ENCODE peak calls at places on chromosomes 6 and 20, in ten cellular contexts. One of them, this sample, is unnamed.

GRCh38 chr6:137926207-137926731 is 59.2 kb downstream of the TNFAIP3 start:
- DNase-seq in psoas muscle: peak; percentile 61
- DNase-seq in NCI-H82: peak; percentile 57
- DNase-seq in stimulated activated CD8-positive, alpha-beta memory T cell treated with anti-CD3 and anti-CD28 coated beads, Interleukin-7, amount 100 ng/mL, for 4 hours: no peak
- DNase-seq in fibroblast of the conjunctiva: peak; percentile 23
- DNase-seq in NCI-H226: peak; percentile 88
- DNase-seq in T-helper 22 cell: no peak
- DNase-seq in NCI-H2081: no peak
- DNase-seq in mesendoderm: peak; percentile 93
- DNase-seq in cardiac fibroblast: peak; percentile 70
- DNase-seq in this sample: no peak

GRCh38 chr6:145508107-145508506 is 227.2 kb downstream of the EPM2A start:
- DNase-seq in psoas muscle: no peak
- DNase-seq in NCI-H82: no peak
- DNase-seq in stimulated activated CD8-positive, alpha-beta memory T cell treated with anti-CD3 and anti-CD28 coated beads, Interleukin-7, amount 100 ng/mL, for 4 hours: no peak
- DNase-seq in fibroblast of the conjunctiva: no peak
- DNase-seq in NCI-H226: peak; percentile 26
- DNase-seq in T-helper 22 cell: no peak
- DNase-seq in NCI-H2081: no peak
- DNase-seq in mesendoderm: peak; percentile 78
- DNase-seq in cardiac fibroblast: peak; percentile 2
- DNase-seq in this sample: no peak

GRCh38 chr6:154386848-154387717 is 30.5 kb upstream of the IPCEF1 start:
- DNase-seq in psoas muscle: no peak
- DNase-seq in NCI-H82: no peak
- DNase-seq in stimulated activated CD8-positive, alpha-beta memory T cell treated with anti-CD3 and anti-CD28 coated beads, Interleukin-7, amount 100 ng/mL, for 4 hours: no peak
- DNase-seq in fibroblast of the conjunctiva: peak; percentile 67
- DNase-seq in NCI-H226: peak; percentile 88
- DNase-seq in T-helper 22 cell: no peak
- DNase-seq in NCI-H2081: no peak
- DNase-seq in mesendoderm: no peak
- DNase-seq in cardiac fibroblast: peak; percentile 88
- DNase-seq in this sample: peak; percentile 81

GRCh38 chr20:54475334-54476287 is at the start of gene DOK5:
- DNase-seq in psoas muscle: peak; percentile 72
- DNase-seq in NCI-H82: peak; percentile 25
- DNase-seq in stimulated activated CD8-positive, alpha-beta memory T cell treated with anti-CD3 and anti-CD28 coated beads, Interleukin-7, amount 100 ng/mL, for 4 hours: no peak
- DNase-seq in fibroblast of the conjunctiva: peak; percentile 29
- DNase-seq in NCI-H226: peak; percentile 71
- DNase-seq in T-helper 22 cell: no peak
- DNase-seq in NCI-H2081: no peak
- DNase-seq in mesendoderm: peak; percentile 71
- DNase-seq in cardiac fibroblast: peak; percentile 38
- DNase-seq in this sample: no peak

GRCh38 chr6:146912730-146913680 is 291.2 kb upstream of the STXBP5 start:
- DNase-seq in psoas muscle: no peak
- DNase-seq in NCI-H82: no peak
- DNase-seq in stimulated activated CD8-positive, alpha-beta memory T cell treated with anti-CD3 and anti-CD28 coated beads, Interleukin-7, amount 100 ng/mL, for 4 hours: no peak
- DNase-seq in fibroblast of the conjunctiva: no peak
- DNase-seq in NCI-H226: no peak
- DNase-seq in T-helper 22 cell: no peak
- DNase-seq in NCI-H2081: no peak
- DNase-seq in mesendoderm: no peak
- DNase-seq in cardiac fibroblast: peak; percentile 72
- DNase-seq in this sample: peak; percentile 7

GRCh38 chr20:58893355-58894151 is 41.0 kb downstream of the GNAS start:
- DNase-seq in psoas muscle: no peak
- DNase-seq in NCI-H82: peak; percentile 77
- DNase-seq in stimulated activated CD8-positive, alpha-beta memory T cell treated with anti-CD3 and anti-CD28 coated beads, Interleukin-7, amount 100 ng/mL, for 4 hours: no peak
- DNase-seq in fibroblast of the conjunctiva: no peak
- DNase-seq in NCI-H226: no peak
- DNase-seq in T-helper 22 cell: no peak
- DNase-seq in NCI-H2081: no peak
- DNase-seq in mesendoderm: no peak
- DNase-seq in cardiac fibroblast: peak; percentile 31
- DNase-seq in this sample: no peak

GRCh38 chr6:105258816-105259215 is 79.0 kb upstream of the POPDC3 start:
- DNase-seq in psoas muscle: no peak
- DNase-seq in NCI-H82: no peak
- DNase-seq in stimulated activated CD8-positive, alpha-beta memory T cell treated with anti-CD3 and anti-CD28 coated beads, Interleukin-7, amount 100 ng/mL, for 4 hours: no peak
- DNase-seq in fibroblast of the conjunctiva: no peak
- DNase-seq in NCI-H226: no peak
- DNase-seq in T-helper 22 cell: no peak
- DNase-seq in NCI-H2081: no peak
- DNase-seq in mesendoderm: no peak
- DNase-seq in cardiac fibroblast: no peak
- DNase-seq in this sample: no peak

GRCh38 chr20:3164043-3164762 is 4.5 kb upstream of the FASTKD5 start:
- DNase-seq in psoas muscle: no peak
- DNase-seq in NCI-H82: no peak
- DNase-seq in stimulated activated CD8-positive, alpha-beta memory T cell treated with anti-CD3 and anti-CD28 coated beads, Interleukin-7, amount 100 ng/mL, for 4 hours: no peak
- DNase-seq in fibroblast of the conjunctiva: no peak
- DNase-seq in NCI-H226: no peak
- DNase-seq in T-helper 22 cell: no peak
- DNase-seq in NCI-H2081: no peak
- DNase-seq in mesendoderm: no peak
- DNase-seq in cardiac fibroblast: no peak
- DNase-seq in this sample: no peak

GRCh38 chr6:38012573-38012972 is 193.0 kb downstream of the ZFAND3 start:
- DNase-seq in psoas muscle: no peak
- DNase-seq in NCI-H82: peak; percentile 84
- DNase-seq in stimulated activated CD8-positive, alpha-beta memory T cell treated with anti-CD3 and anti-CD28 coated beads, Interleukin-7, amount 100 ng/mL, for 4 hours: no peak
- DNase-seq in fibroblast of the conjunctiva: peak; percentile 53
- DNase-seq in NCI-H226: peak; percentile 17
- DNase-seq in T-helper 22 cell: no peak
- DNase-seq in NCI-H2081: peak; percentile 32
- DNase-seq in mesendoderm: peak; percentile 54
- DNase-seq in cardiac fibroblast: peak; percentile 72
- DNase-seq in this sample: peak; percentile 60

GRCh38 chr6:126040826-126041225 is 54.5 kb downstream of the TRMT11 start:
- DNase-seq in psoas muscle: no peak
- DNase-seq in NCI-H82: no peak
- DNase-seq in stimulated activated CD8-positive, alpha-beta memory T cell treated with anti-CD3 and anti-CD28 coated beads, Interleukin-7, amount 100 ng/mL, for 4 hours: no peak
- DNase-seq in fibroblast of the conjunctiva: no peak
- DNase-seq in NCI-H226: peak; percentile 66
- DNase-seq in T-helper 22 cell: no peak
- DNase-seq in NCI-H2081: no peak
- DNase-seq in mesendoderm: no peak
- DNase-seq in cardiac fibroblast: peak; percentile 84
- DNase-seq in this sample: peak; percentile 73

GRCh38 chr6:87291879-87292278 is 30.5 kb upstream of the SMIM8 start:
- DNase-seq in psoas muscle: no peak
- DNase-seq in NCI-H82: no peak
- DNase-seq in stimulated activated CD8-positive, alpha-beta memory T cell treated with anti-CD3 and anti-CD28 coated beads, Interleukin-7, amount 100 ng/mL, for 4 hours: no peak
- DNase-seq in fibroblast of the conjunctiva: no peak
- DNase-seq in NCI-H226: no peak
- DNase-seq in T-helper 22 cell: no peak
- DNase-seq in NCI-H2081: peak; percentile 49
- DNase-seq in mesendoderm: no peak
- DNase-seq in cardiac fibroblast: no peak
- DNase-seq in this sample: no peak

GRCh38 chr6:143605894-143606293 is 71.9 kb upstream of the PHACTR2 start:
- DNase-seq in psoas muscle: no peak
- DNase-seq in NCI-H82: no peak
- DNase-seq in stimulated activated CD8-positive, alpha-beta memory T cell treated with anti-CD3 and anti-CD28 coated beads, Interleukin-7, amount 100 ng/mL, for 4 hours: no peak
- DNase-seq in fibroblast of the conjunctiva: no peak
- DNase-seq in NCI-H226: no peak
- DNase-seq in T-helper 22 cell: no peak
- DNase-seq in NCI-H2081: no peak
- DNase-seq in mesendoderm: no peak
- DNase-seq in cardiac fibroblast: no peak
- DNase-seq in this sample: no peak

GRCh38 chr6:70537266-70537665 is 29.5 kb upstream of the SDHAF4 start:
- DNase-seq in psoas muscle: no peak
- DNase-seq in NCI-H82: no peak
- DNase-seq in stimulated activated CD8-positive, alpha-beta memory T cell treated with anti-CD3 and anti-CD28 coated beads, Interleukin-7, amount 100 ng/mL, for 4 hours: no peak
- DNase-seq in fibroblast of the conjunctiva: no peak
- DNase-seq in NCI-H226: no peak
- DNase-seq in T-helper 22 cell: no peak
- DNase-seq in NCI-H2081: no peak
- DNase-seq in mesendoderm: no peak
- DNase-seq in cardiac fibroblast: no peak
- DNase-seq in this sample: no peak

GRCh38 chr20:33075281-33075680 is 4.2 kb upstream of the BPIFB4 start:
- DNase-seq in psoas muscle: no peak
- DNase-seq in NCI-H82: no peak
- DNase-seq in stimulated activated CD8-positive, alpha-beta memory T cell treated with anti-CD3 and anti-CD28 coated beads, Interleukin-7, amount 100 ng/mL, for 4 hours: no peak
- DNase-seq in fibroblast of the conjunctiva: no peak
- DNase-seq in NCI-H226: no peak
- DNase-seq in T-helper 22 cell: no peak
- DNase-seq in NCI-H2081: no peak
- DNase-seq in mesendoderm: no peak
- DNase-seq in cardiac fibroblast: no peak
- DNase-seq in this sample: no peak

GRCh38 chr20:4989570-4989969 is 11.7 kb downstream of the SLC23A2 start:
- DNase-seq in psoas muscle: no peak
- DNase-seq in NCI-H82: peak; percentile 40
- DNase-seq in stimulated activated CD8-positive, alpha-beta memory T cell treated with anti-CD3 and anti-CD28 coated beads, Interleukin-7, amount 100 ng/mL, for 4 hours: no peak
- DNase-seq in fibroblast of the conjunctiva: no peak
- DNase-seq in NCI-H226: no peak
- DNase-seq in T-helper 22 cell: no peak
- DNase-seq in NCI-H2081: no peak
- DNase-seq in mesendoderm: no peak
- DNase-seq in cardiac fibroblast: no peak
- DNase-seq in this sample: no peak

GRCh38 chr20:12262747-12263146 is 345.1 kb downstream of the BTBD3 start:
- DNase-seq in psoas muscle: no peak
- DNase-seq in NCI-H82: no peak
- DNase-seq in stimulated activated CD8-positive, alpha-beta memory T cell treated with anti-CD3 and anti-CD28 coated beads, Interleukin-7, amount 100 ng/mL, for 4 hours: no peak
- DNase-seq in fibroblast of the conjunctiva: no peak
- DNase-seq in NCI-H226: no peak
- DNase-seq in T-helper 22 cell: no peak
- DNase-seq in NCI-H2081: no peak
- DNase-seq in mesendoderm: no peak
- DNase-seq in cardiac fibroblast: no peak
- DNase-seq in this sample: no peak

GRCh38 chr6:170222498-170223471 is 68.1 kb downstream of the DLL1 start:
- DNase-seq in psoas muscle: no peak
- DNase-seq in NCI-H82: no peak
- DNase-seq in stimulated activated CD8-positive, alpha-beta memory T cell treated with anti-CD3 and anti-CD28 coated beads, Interleukin-7, amount 100 ng/mL, for 4 hours: no peak
- DNase-seq in fibroblast of the conjunctiva: no peak
- DNase-seq in NCI-H226: no peak
- DNase-seq in T-helper 22 cell: no peak
- DNase-seq in NCI-H2081: peak; percentile 64
- DNase-seq in mesendoderm: no peak
- DNase-seq in cardiac fibroblast: no peak
- DNase-seq in this sample: no peak

GRCh38 chr6:161444464-161444863 is 170.6 kb upstream of the AGPAT4 start:
- DNase-seq in psoas muscle: peak; percentile 73
- DNase-seq in NCI-H82: peak; percentile 36
- DNase-seq in stimulated activated CD8-positive, alpha-beta memory T cell treated with anti-CD3 and anti-CD28 coated beads, Interleukin-7, amount 100 ng/mL, for 4 hours: no peak
- DNase-seq in fibroblast of the conjunctiva: no peak
- DNase-seq in NCI-H226: no peak
- DNase-seq in T-helper 22 cell: no peak
- DNase-seq in NCI-H2081: no peak
- DNase-seq in mesendoderm: peak; percentile 50
- DNase-seq in cardiac fibroblast: no peak
- DNase-seq in this sample: no peak

GRCh38 chr6:85749236-85749635 is 106.5 kb upstream of the SYNCRIP start:
- DNase-seq in psoas muscle: no peak
- DNase-seq in NCI-H82: no peak
- DNase-seq in stimulated activated CD8-positive, alpha-beta memory T cell treated with anti-CD3 and anti-CD28 coated beads, Interleukin-7, amount 100 ng/mL, for 4 hours: no peak
- DNase-seq in fibroblast of the conjunctiva: no peak
- DNase-seq in NCI-H226: no peak
- DNase-seq in T-helper 22 cell: no peak
- DNase-seq in NCI-H2081: no peak
- DNase-seq in mesendoderm: no peak
- DNase-seq in cardiac fibroblast: no peak
- DNase-seq in this sample: no peak

GRCh38 chr20:1301031-1301529 is 27.9 kb downstream of the SDCBP2 start:
- DNase-seq in psoas muscle: peak; percentile 26
- DNase-seq in NCI-H82: peak; percentile 11
- DNase-seq in stimulated activated CD8-positive, alpha-beta memory T cell treated with anti-CD3 and anti-CD28 coated beads, Interleukin-7, amount 100 ng/mL, for 4 hours: peak; percentile 36
- DNase-seq in fibroblast of the conjunctiva: no peak
- DNase-seq in NCI-H226: peak; percentile 34
- DNase-seq in T-helper 22 cell: no peak
- DNase-seq in NCI-H2081: no peak
- DNase-seq in mesendoderm: peak; percentile 90
- DNase-seq in cardiac fibroblast: peak; percentile 74
- DNase-seq in this sample: peak; percentile 20

GRCh38 chr20:52624270-52624669 is 347.9 kb upstream of the TSHZ2 start:
- DNase-seq in psoas muscle: no peak
- DNase-seq in NCI-H82: no peak
- DNase-seq in stimulated activated CD8-positive, alpha-beta memory T cell treated with anti-CD3 and anti-CD28 coated beads, Interleukin-7, amount 100 ng/mL, for 4 hours: no peak
- DNase-seq in fibroblast of the conjunctiva: no peak
- DNase-seq in NCI-H226: no peak
- DNase-seq in T-helper 22 cell: no peak
- DNase-seq in NCI-H2081: no peak
- DNase-seq in mesendoderm: no peak
- DNase-seq in cardiac fibroblast: no peak
- DNase-seq in this sample: no peak

GRCh38 chr6:148497256-148497655 is 154.6 kb downstream of the SASH1 start:
- DNase-seq in psoas muscle: no peak
- DNase-seq in NCI-H82: no peak
- DNase-seq in stimulated activated CD8-positive, alpha-beta memory T cell treated with anti-CD3 and anti-CD28 coated beads, Interleukin-7, amount 100 ng/mL, for 4 hours: no peak
- DNase-seq in fibroblast of the conjunctiva: no peak
- DNase-seq in NCI-H226: no peak
- DNase-seq in T-helper 22 cell: no peak
- DNase-seq in NCI-H2081: no peak
- DNase-seq in mesendoderm: no peak
- DNase-seq in cardiac fibroblast: peak; percentile 66
- DNase-seq in this sample: no peak

GRCh38 chr20:59933849-59934585 is 580 bp upstream of the SYCP2 start:
- DNase-seq in psoas muscle: peak; percentile 89
- DNase-seq in NCI-H82: peak; percentile 80
- DNase-seq in stimulated activated CD8-positive, alpha-beta memory T cell treated with anti-CD3 and anti-CD28 coated beads, Interleukin-7, amount 100 ng/mL, for 4 hours: peak; percentile 41
- DNase-seq in fibroblast of the conjunctiva: no peak
- DNase-seq in NCI-H226: peak; percentile 53
- DNase-seq in T-helper 22 cell: peak; percentile 56
- DNase-seq in NCI-H2081: peak; percentile 65
- DNase-seq in mesendoderm: peak; percentile 76
- DNase-seq in cardiac fibroblast: peak; percentile 68
- DNase-seq in this sample: peak; percentile 80

GRCh38 chr20:63553251-63553932 is 567 bp upstream of the FNDC11 start:
- DNase-seq in psoas muscle: peak; percentile 92
- DNase-seq in NCI-H82: peak; percentile 83
- DNase-seq in stimulated activated CD8-positive, alpha-beta memory T cell treated with anti-CD3 and anti-CD28 coated beads, Interleukin-7, amount 100 ng/mL, for 4 hours: peak; percentile 80
- DNase-seq in fibroblast of the conjunctiva: peak; percentile 69
- DNase-seq in NCI-H226: peak; percentile 63
- DNase-seq in T-helper 22 cell: peak; percentile 93
- DNase-seq in NCI-H2081: peak; percentile 33
- DNase-seq in mesendoderm: peak; percentile 91
- DNase-seq in cardiac fibroblast: peak; percentile 89
- DNase-seq in this sample: peak; percentile 77

GRCh38 chr20:57040924-57041323 is 225.5 kb downstream of the BMP7 start:
- DNase-seq in psoas muscle: no peak
- DNase-seq in NCI-H82: no peak
- DNase-seq in stimulated activated CD8-positive, alpha-beta memory T cell treated with anti-CD3 and anti-CD28 coated beads, Interleukin-7, amount 100 ng/mL, for 4 hours: no peak
- DNase-seq in fibroblast of the conjunctiva: no peak
- DNase-seq in NCI-H226: peak; percentile 46
- DNase-seq in T-helper 22 cell: no peak
- DNase-seq in NCI-H2081: no peak
- DNase-seq in mesendoderm: no peak
- DNase-seq in cardiac fibroblast: no peak
- DNase-seq in this sample: no peak

GRCh38 chr6:139370047-139370706 is 4.3 kb downstream of the CITED2 start:
- DNase-seq in psoas muscle: no peak
- DNase-seq in NCI-H82: peak; percentile 35
- DNase-seq in stimulated activated CD8-positive, alpha-beta memory T cell treated with anti-CD3 and anti-CD28 coated beads, Interleukin-7, amount 100 ng/mL, for 4 hours: no peak
- DNase-seq in fibroblast of the conjunctiva: peak; percentile 80
- DNase-seq in NCI-H226: no peak
- DNase-seq in T-helper 22 cell: no peak
- DNase-seq in NCI-H2081: peak; percentile 4
- DNase-seq in mesendoderm: peak; percentile 50
- DNase-seq in cardiac fibroblast: peak; percentile 79
- DNase-seq in this sample: peak; percentile 60

GRCh38 chr6:85669735-85670194 is 27.1 kb upstream of the SYNCRIP start:
- DNase-seq in psoas muscle: no peak
- DNase-seq in NCI-H82: peak; percentile 47
- DNase-seq in stimulated activated CD8-positive, alpha-beta memory T cell treated with anti-CD3 and anti-CD28 coated beads, Interleukin-7, amount 100 ng/mL, for 4 hours: no peak
- DNase-seq in fibroblast of the conjunctiva: no peak
- DNase-seq in NCI-H226: peak; percentile 61
- DNase-seq in T-helper 22 cell: peak; percentile 25
- DNase-seq in NCI-H2081: no peak
- DNase-seq in mesendoderm: peak; percentile 63
- DNase-seq in cardiac fibroblast: peak; percentile 69
- DNase-seq in this sample: no peak

GRCh38 chr20:10510216-10510615 is 75.1 kb downstream of the SLX4IP start:
- DNase-seq in psoas muscle: no peak
- DNase-seq in NCI-H82: no peak
- DNase-seq in stimulated activated CD8-positive, alpha-beta memory T cell treated with anti-CD3 and anti-CD28 coated beads, Interleukin-7, amount 100 ng/mL, for 4 hours: no peak
- DNase-seq in fibroblast of the conjunctiva: no peak
- DNase-seq in NCI-H226: no peak
- DNase-seq in T-helper 22 cell: no peak
- DNase-seq in NCI-H2081: no peak
- DNase-seq in mesendoderm: no peak
- DNase-seq in cardiac fibroblast: no peak
- DNase-seq in this sample: no peak